ENCODE peak calls at places on chromosomes 6 and 20, in nine cellular contexts. D is adrenal gland, Q is heart right ventricle, M is AG04450, O is ovary, A is SK-N-SH, S is RWPE2, H is HFF-Myc, R is uterus. N is an unnamed sample.

GRCh38 chr6:37566209-37566859 is 66.6 kb upstream of the CCDC167 start:
- DNase-seq in D (no peak), Q (peak), M (no peak), O (peak), A (peak), S (no peak), H (no peak), R (no peak), N (peak)

GRCh38 chr6:122530440-122531046 is 58.9 kb upstream of the SERINC1 start:
- DNase-seq in D (peak), Q (no peak), M (peak), O (peak), A (peak), S (no peak), H (peak), R (peak), N (peak)

GRCh38 chr20:35886537-35886936 is 67.8 kb downstream of the SCAND1 start:
- DNase-seq in D (no peak), Q (peak), M (no peak), O (no peak), A (peak), S (no peak), H (no peak), R (no peak), N (no peak)

GRCh38 chr6:142803495-142804049 is 141.4 kb downstream of the HIVEP2 start:
- DNase-seq in D (no peak), Q (no peak), M (no peak), O (no peak), A (no peak), S (no peak), H (no peak), R (no peak), N (no peak)

GRCh38 chr20:24985802-24986201 is 6.7 kb downstream of the APMAP start:
- DNase-seq in D (no peak), Q (no peak), M (no peak), O (no peak), A (no peak), S (no peak), H (no peak), R (no peak), N (no peak)

GRCh38 chr20:32168184-32168910 is 39.2 kb downstream of the PLAGL2 start:
- DNase-seq in D (no peak), Q (no peak), M (no peak), O (no peak), A (no peak), S (peak), H (peak), R (no peak), N (peak)

GRCh38 chr6:107235521-107235920 is 120.2 kb upstream of the BEND3 start:
- DNase-seq in D (no peak), Q (no peak), M (no peak), O (no peak), A (no peak), S (no peak), H (no peak), R (no peak), N (no peak)

GRCh38 chr6:129621252-129621651 is 88.7 kb downstream of the ARHGAP18 start:
- DNase-seq in D (no peak), Q (no peak), M (no peak), O (no peak), A (no peak), S (no peak), H (no peak), R (no peak), N (no peak)

GRCh38 chr6:159941286-159942113 is 27.4 kb upstream of the IGF2R start:
- DNase-seq in D (peak), Q (no peak), M (no peak), O (no peak), A (peak), S (no peak), H (no peak), R (no peak), N (peak)

GRCh38 chr6:4291453-4292403 is 156.4 kb upstream of the ECI2 start:
- DNase-seq in D (no peak), Q (no peak), M (no peak), O (no peak), A (no peak), S (no peak), H (no peak), R (no peak), N (peak)

GRCh38 chr6:87543836-87544735 is 45.7 kb downstream of the RARS2 start:
- DNase-seq in D (no peak), Q (no peak), M (no peak), O (no peak), A (no peak), S (no peak), H (no peak), R (no peak), N (no peak)

GRCh38 chr6:125952764-125953501 is 3.6 kb upstream of the HINT3 start:
- DNase-seq in D (no peak), Q (no peak), M (no peak), O (no peak), A (peak), S (no peak), H (no peak), R (no peak), N (no peak)

GRCh38 chr6:84411060-84411629 is 183.7 kb upstream of the CEP162 start:
- DNase-seq in D (no peak), Q (no peak), M (no peak), O (no peak), A (no peak), S (no peak), H (peak), R (no peak), N (peak)

GRCh38 chr6:6930223-6930880 is 177.4 kb upstream of the RREB1 start:
- DNase-seq in D (no peak), Q (no peak), M (no peak), O (no peak), A (no peak), S (no peak), H (no peak), R (no peak), N (no peak)

GRCh38 chr6:84872996-84873395 is 108.6 kb upstream of the TBX18 start:
- DNase-seq in D (no peak), Q (no peak), M (no peak), O (no peak), A (no peak), S (no peak), H (no peak), R (no peak), N (no peak)

GRCh38 chr20:5181955-5182354 is 55.1 kb downstream of the CDS2 start:
- DNase-seq in D (no peak), Q (no peak), M (peak), O (no peak), A (no peak), S (no peak), H (no peak), R (no peak), N (peak)

GRCh38 chr6:112920994-112921393 is 573.9 kb downstream of the RFPL4B start:
- DNase-seq in D (no peak), Q (no peak), M (no peak), O (no peak), A (no peak), S (no peak), H (no peak), R (no peak), N (no peak)

GRCh38 chr20:43457640-43458421 is at the start of gene SRSF6:
- DNase-seq in D (peak), Q (peak), M (peak), O (peak), A (peak), S (peak), H (peak), R (peak), N (peak)

GRCh38 chr6:163414367-163415175 is at the start of gene QKI:
- DNase-seq in D (peak), Q (peak), M (no peak), O (peak), A (peak), S (peak), H (no peak), R (peak), N (peak)

GRCh38 chr20:24914388-24915241 is 34.5 kb upstream of the CST7 start:
- DNase-seq in D (no peak), Q (no peak), M (no peak), O (no peak), A (no peak), S (no peak), H (no peak), R (no peak), N (no peak)

GRCh38 chr6:170344631-170345576 is 38.3 kb downstream of the FAM120B start:
- DNase-seq in D (peak), Q (no peak), M (no peak), O (no peak), A (no peak), S (no peak), H (peak), R (peak), N (peak)

GRCh38 chr20:63708301-63709148 is 686 bp downstream of the ZGPAT start:
- DNase-seq in D (peak), Q (no peak), M (no peak), O (no peak), A (peak), S (peak), H (no peak), R (no peak), N (no peak)

GRCh38 chr6:132000296-132000695 is 49.1 kb upstream of the CCN2 start:
- DNase-seq in D (no peak), Q (no peak), M (no peak), O (no peak), A (no peak), S (no peak), H (no peak), R (no peak), N (no peak)

GRCh38 chr6:97995158-97995557 is 712.1 kb upstream of the MMS22L start:
- DNase-seq in D (no peak), Q (no peak), M (no peak), O (no peak), A (no peak), S (no peak), H (no peak), R (no peak), N (no peak)

GRCh38 chr6:158095031-158095430 is 73.0 kb downstream of the SERAC1 start:
- DNase-seq in D (no peak), Q (no peak), M (no peak), O (no peak), A (no peak), S (no peak), H (no peak), R (no peak), N (no peak)

GRCh38 chr6:119643866-119644265 is 294.3 kb upstream of the MAN1A1 start:
- DNase-seq in D (no peak), Q (no peak), M (no peak), O (no peak), A (no peak), S (no peak), H (no peak), R (no peak), N (no peak)

GRCh38 chr6:30326446-30327231 is at the start of gene TRIM39:
- DNase-seq in D (peak), Q (peak), M (peak), O (peak), A (peak), S (peak), H (peak), R (peak), N (peak)
- TF ChIP-seq CTCF in D (no peak), Q (peak), M (no peak), O (no peak), A (no peak), S (no peak), H (no peak), R (no peak), N (no peak)

GRCh38 chr20:34010405-34010895 is 16.7 kb downstream of the RALY start:
- DNase-seq in D (no peak), Q (no peak), M (no peak), O (no peak), A (no peak), S (no peak), H (no peak), R (no peak), N (no peak)
- H3K4me3 ChIP-seq in D (no peak), Q (no peak), M (no peak), O (no peak), A (no peak), S (no peak), H (no peak), R (no peak), N (no peak)

GRCh38 chr6:16765235-16765634 is 4.0 kb upstream of the ATXN1 start:
- DNase-seq in D (no peak), Q (no peak), M (no peak), O (no peak), A (no peak), S (no peak), H (no peak), R (no peak), N (no peak)

GRCh38 chr6:16766043-16766521 is 4.8 kb upstream of the ATXN1 start:
- DNase-seq in D (no peak), Q (no peak), M (no peak), O (no peak), A (no peak), S (no peak), H (peak), R (no peak), N (peak)

GRCh38 chr6:16762547-16763477 is 1.6 kb upstream of the ATXN1 start:
- DNase-seq in D (peak), Q (peak), M (no peak), O (peak), A (peak), S (peak), H (peak), R (peak), N (peak)

GRCh38 chr6:16762265-16762546 is 946 bp upstream of the ATXN1 start:
- DNase-seq in D (no peak), Q (no peak), M (no peak), O (no peak), A (no peak), S (no peak), H (no peak), R (no peak), N (peak)

GRCh38 chr6:16764188-16764950 is 3.1 kb upstream of the ATXN1 start:
- DNase-seq in D (no peak), Q (no peak), M (no peak), O (no peak), A (peak), S (no peak), H (no peak), R (no peak), N (peak)
- TF ChIP-seq CTCF in D (no peak), Q (peak), M (peak), O (no peak), A (peak), S (peak), H (peak), R (peak), N (peak)

GRCh38 chr20:48684501-48685041 is 143.2 kb downstream of the PREX1 start:
- DNase-seq in D (peak), Q (no peak), M (no peak), O (no peak), A (no peak), S (no peak), H (no peak), R (no peak), N (no peak)

GRCh38 chr20:48687097-48687800 is 140.6 kb downstream of the PREX1 start:
- DNase-seq in D (no peak), Q (no peak), M (no peak), O (no peak), A (no peak), S (no peak), H (no peak), R (no peak), N (no peak)

GRCh38 chr20:48685300-48685699 is 142.5 kb downstream of the PREX1 start:
- DNase-seq in D (no peak), Q (no peak), M (no peak), O (no peak), A (no peak), S (no peak), H (no peak), R (no peak), N (no peak)

GRCh38 chr20:48688579-48688978 is 139.2 kb downstream of the PREX1 start:
- DNase-seq in D (no peak), Q (no peak), M (no peak), O (no peak), A (no peak), S (no peak), H (no peak), R (no peak), N (no peak)

DNA sequence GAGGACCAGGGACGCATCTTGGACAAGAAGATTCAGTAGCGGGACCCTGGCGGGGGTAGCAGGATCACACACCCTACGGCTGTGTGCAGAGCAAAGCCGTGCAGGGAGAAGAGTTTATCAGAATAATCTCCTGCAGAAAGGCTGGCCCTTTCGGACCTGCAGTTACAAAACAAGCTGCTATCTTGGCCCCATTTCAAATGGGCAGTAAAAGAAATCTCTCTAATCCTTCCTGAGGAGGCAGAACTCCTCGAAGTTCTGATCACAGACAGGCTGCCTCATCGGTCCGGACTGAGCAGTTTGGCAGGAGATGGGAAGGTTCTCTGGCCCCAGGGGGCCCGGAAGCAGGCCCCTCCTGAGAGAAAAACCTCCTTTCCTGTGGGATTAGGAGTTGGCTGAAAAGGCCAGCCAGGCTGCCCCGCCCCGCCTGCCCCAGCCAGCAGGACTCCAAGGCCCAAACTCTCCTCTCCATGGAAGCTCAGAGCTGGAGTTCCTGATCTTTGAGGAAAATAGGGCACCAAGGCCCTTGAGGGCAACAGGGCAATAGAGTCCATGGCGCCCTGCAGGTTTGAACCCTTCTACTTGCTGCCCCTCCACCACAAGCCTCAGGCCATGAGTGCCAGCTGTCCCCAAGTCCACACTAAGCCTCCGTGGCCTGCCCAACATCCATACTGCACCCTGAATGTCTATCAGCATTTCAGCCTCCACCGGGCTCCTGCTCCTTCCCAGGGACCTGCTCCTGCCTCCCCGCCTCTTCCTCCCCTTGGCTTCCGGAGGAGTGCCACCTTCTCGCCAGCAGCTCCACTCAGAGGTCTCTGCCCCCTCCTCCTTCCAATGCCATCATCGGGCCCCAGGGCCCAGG is 141.3 kb downstream of the PREX1 start:
- DNase-seq in D (peak), Q (peak), M (no peak), O (no peak), A (peak), S (peak), H (no peak), R (peak), N (peak)
- H3K4me3 ChIP-seq in D (no peak), Q (no peak), M (no peak), O (no peak), A (no peak), S (no peak), H (no peak), R (no peak), N (no peak)

DNA sequence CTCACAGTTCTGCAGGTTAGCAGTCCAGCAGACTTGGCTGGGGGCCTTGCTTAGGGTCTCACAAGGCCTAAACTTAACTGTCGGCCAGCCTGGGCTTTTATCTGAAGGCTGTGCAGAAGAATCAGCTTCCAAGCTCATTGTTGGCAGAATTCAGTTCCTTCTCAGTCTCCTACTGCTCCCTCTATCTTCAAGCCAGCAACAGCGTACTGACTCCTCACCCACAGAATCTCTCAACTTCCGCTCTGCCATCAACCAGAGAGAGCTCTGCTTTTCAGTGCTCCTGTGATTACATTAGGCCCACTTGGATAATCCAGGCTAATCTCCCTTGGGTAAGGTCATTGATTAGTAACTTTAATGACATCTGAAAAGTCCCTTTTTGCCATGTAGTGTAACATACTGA is 30.2 kb upstream of the NHSL1 start:
- DNase-seq in D (no peak), Q (no peak), M (no peak), O (no peak), A (no peak), S (no peak), H (no peak), R (no peak), N (peak)
- TF ChIP-seq CTCF in D (no peak), Q (peak), M (peak), O (no peak), A (no peak), S (no peak), H (no peak), R (no peak), N (peak)

DNA sequence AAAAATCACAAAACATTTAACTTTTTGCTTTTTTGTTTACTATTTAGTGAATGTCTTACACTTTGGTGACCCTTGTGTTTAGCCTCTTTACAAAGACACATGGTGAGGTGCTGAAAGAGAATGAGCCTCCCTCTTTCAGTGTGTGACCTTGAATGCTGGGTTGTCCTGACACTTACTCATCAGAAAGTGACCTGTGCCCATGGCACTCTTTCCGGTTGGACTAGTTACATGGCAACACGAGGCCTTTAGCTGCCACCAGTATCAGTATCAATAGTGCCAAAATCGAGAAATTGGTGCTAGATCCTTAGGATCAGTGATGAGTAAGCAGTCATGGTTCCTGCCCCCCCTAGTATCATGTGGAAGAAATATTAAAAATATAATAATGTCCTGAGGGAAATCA is 1.7 kb upstream of the RPL7L1 start:
- DNase-seq in D (peak), Q (no peak), M (no peak), O (no peak), A (no peak), S (no peak), H (no peak), R (no peak), N (no peak)
- H3K4me3 ChIP-seq in D (no peak), Q (no peak), M (no peak), O (no peak), A (no peak), S (no peak), H (no peak), R (no peak), N (no peak)

GRCh38 chr6:13812359-13812642 is 2.1 kb downstream of the MCUR1 start:
- DNase-seq in D (no peak), Q (no peak), M (no peak), O (no peak), A (no peak), S (no peak), H (no peak), R (no peak), N (no peak)

GRCh38 chr6:13813011-13813410 is 1.3 kb downstream of the MCUR1 start:
- DNase-seq in D (no peak), Q (no peak), M (no peak), O (no peak), A (no peak), S (no peak), H (no peak), R (no peak), N (no peak)

GRCh38 chr6:13813621-13814175 is 659 bp downstream of the MCUR1 start:
- DNase-seq in D (peak), Q (peak), M (peak), O (no peak), A (peak), S (peak), H (peak), R (peak), N (peak)

GRCh38 chr6:13814938-13815575 is 700 bp upstream of the MCUR1 start:
- DNase-seq in D (no peak), Q (no peak), M (no peak), O (no peak), A (no peak), S (no peak), H (no peak), R (no peak), N (peak)

DNA sequence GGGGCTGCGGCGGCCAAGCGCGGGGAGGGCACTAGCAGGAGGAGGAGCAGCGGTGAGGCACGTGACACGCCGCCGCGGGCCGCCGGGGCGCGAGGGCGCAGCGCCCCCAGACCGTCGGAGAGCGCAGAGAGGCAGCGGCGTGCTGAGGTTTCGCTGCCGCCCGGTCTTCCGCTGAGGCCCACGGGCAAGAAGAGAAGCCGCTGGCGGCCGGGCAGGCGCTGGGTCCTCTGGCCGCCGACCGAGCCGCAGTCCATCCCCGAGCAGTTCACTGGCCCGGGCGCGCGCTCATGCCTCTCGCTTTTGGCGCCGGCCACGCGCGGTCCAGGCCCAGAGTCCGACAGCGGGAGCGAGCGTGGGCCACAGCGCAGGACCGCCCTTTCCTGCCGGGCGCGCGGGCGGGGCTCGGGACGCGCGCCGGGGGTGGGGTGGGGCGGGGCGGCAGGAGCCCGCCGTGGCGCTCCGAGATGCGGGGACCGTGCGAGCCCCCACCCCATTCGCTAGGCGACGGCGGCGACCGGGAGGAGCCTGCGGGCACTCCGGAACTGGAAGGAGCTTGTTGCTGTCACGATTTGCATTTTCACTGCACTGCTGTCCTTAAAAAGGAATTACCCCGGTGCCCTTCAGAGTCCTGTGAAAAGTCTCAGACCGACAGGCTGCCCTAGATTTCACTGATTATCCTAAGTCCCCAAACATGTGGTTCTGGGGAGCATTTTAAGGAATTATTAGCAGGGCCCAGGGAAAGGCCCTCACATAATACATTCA is at the start of gene MCUR1:
- DNase-seq in D (peak), Q (peak), M (peak), O (peak), A (peak), S (peak), H (peak), R (peak), N (peak)
- TF ChIP-seq CTCF in D (no peak), Q (peak), M (peak), O (peak), A (peak), S (peak), H (no peak), R (peak), N (no peak)